ENCODE peak calls at places on chromosomes 5 and 9, in ten cellular contexts. K is heart left ventricle; U is psoas muscle; G is iPS DF 6.9; N is CD4-positive, CD25-positive, alpha-beta regulatory T cell; W is GM23248; X is colonic mucosa; Q is right lobe of liver; Y is GM23338; H is mesendoderm. F is an unnamed sample.

GRCh38 chr9:13915591-13916301 is 398.2 kb downstream of the NFIB start:
- DNase-seq in H (no peak), W (peak), N (no peak), G (no peak), Y (no peak), U (no peak), K (no peak), Q (no peak), X (no peak), F (no peak)

GRCh38 chr9:26746357-26747072 is 146.1 kb downstream of the CAAP1 start:
- DNase-seq in K (no peak), H (peak), Y (peak), Q (no peak), U (no peak), X (no peak), W (peak), G (peak), N (no peak), F (no peak)

GRCh38 chr5:172929371-172929838 is 29.8 kb upstream of the RPL26L1 start:
- DNase-seq in X (no peak), K (no peak), U (no peak), W (peak), Q (no peak), Y (no peak), H (no peak), G (no peak), N (no peak), F (no peak)

GRCh38 chr5:28543699-28544098 is 1505.3 kb upstream of the CDH9 start:
- DNase-seq in W (no peak), K (no peak), H (no peak), X (no peak), U (no peak), N (no peak), Q (no peak), G (no peak), Y (no peak), F (no peak)

GRCh38 chr9:16870606-16871357 is at the start of gene BNC2:
- DNase-seq in Y (peak), H (peak), U (peak), Q (no peak), W (peak), X (peak), K (peak), N (no peak), G (no peak), F (no peak)

GRCh38 chr9:18359335-18359734 is 114.6 kb upstream of the ADAMTSL1 start:
- DNase-seq in W (peak), Q (no peak), G (no peak), K (no peak), Y (no peak), X (no peak), N (no peak), U (no peak), H (no peak), F (no peak)

GRCh38 chr9:17611921-17612320 is 33.1 kb downstream of the SH3GL2 start:
- DNase-seq in G (no peak), Y (no peak), W (no peak), U (no peak), X (no peak), N (no peak), H (no peak), K (no peak), Q (no peak), F (no peak)

GRCh38 chr5:2896371-2897275 is 145.1 kb upstream of the IRX2 start:
- DNase-seq in G (no peak), Q (peak), Y (no peak), H (no peak), W (no peak), K (no peak), X (no peak), U (no peak), N (no peak), F (no peak)

GRCh38 chr9:94945191-94946144 is 219.0 kb downstream of the AOPEP start:
- DNase-seq in Y (no peak), X (no peak), G (no peak), N (no peak), W (peak), U (peak), K (peak), Q (no peak), H (peak), F (no peak)

GRCh38 chr5:5080790-5081189 is 59.3 kb upstream of the ADAMTS16 start:
- DNase-seq in K (no peak), W (no peak), X (no peak), H (no peak), Y (no peak), N (no peak), U (no peak), Q (no peak), G (no peak), F (no peak)

GRCh38 chr9:96612105-96612965 is 7.3 kb downstream of the CDC14B start:
- DNase-seq in W (peak), U (peak), H (peak), Y (peak), Q (peak), N (no peak), G (no peak), X (peak), K (peak), F (peak)

GRCh38 chr5:150660108-150660831 is 781 bp upstream of the MYOZ3 start:
- DNase-seq in G (no peak), H (no peak), Y (no peak), N (no peak), X (no peak), K (no peak), U (no peak), W (no peak), Q (peak), F (no peak)

GRCh38 chr5:72815580-72816296 is 723 bp upstream of the TNPO1 start:
- DNase-seq in Q (no peak), Y (no peak), G (no peak), W (no peak), H (no peak), X (no peak), N (no peak), U (no peak), K (no peak), F (no peak)

GRCh38 chr9:76365028-76365427 is 29.2 kb downstream of the RFK start:
- DNase-seq in H (peak), Q (no peak), G (no peak), U (no peak), K (no peak), N (no peak), W (peak), Y (peak), X (no peak), F (no peak)

GRCh38 chr5:34790087-34790486 is 48.9 kb upstream of the TTC23L start:
- DNase-seq in N (no peak), K (no peak), W (peak), U (no peak), Y (no peak), H (no peak), X (no peak), G (no peak), Q (no peak), F (no peak)

GRCh38 chr9:123302348-123303214 is 34.2 kb upstream of the STRBP start:
- DNase-seq in Q (no peak), G (no peak), U (no peak), H (no peak), N (no peak), K (no peak), X (no peak), Y (no peak), W (no peak), F (no peak)

GRCh38 chr5:32501071-32501470 is 56.5 kb upstream of the ZFR start:
- DNase-seq in K (no peak), U (no peak), G (no peak), Q (no peak), Y (peak), W (no peak), H (no peak), X (no peak), N (no peak), F (no peak)

GRCh38 chr5:135880278-135880677 is 15.4 kb downstream of the IL9 start:
- DNase-seq in H (peak), Y (peak), G (peak), K (no peak), W (peak), U (no peak), N (no peak), X (no peak), Q (no peak), F (no peak)

GRCh38 chr5:16776611-16777251 is 159.4 kb downstream of the MYO10 start:
- DNase-seq in K (peak), Y (peak), W (no peak), U (peak), X (no peak), Q (no peak), N (no peak), H (peak), G (no peak), F (no peak)

GRCh38 chr9:84331119-84331791 is 9.3 kb downstream of the SLC28A3 start:
- DNase-seq in Y (peak), G (no peak), H (peak), X (peak), N (no peak), Q (no peak), K (no peak), W (peak), U (no peak), F (no peak)

GRCh38 chr5:95930141-95930540 is 31.5 kb downstream of the ELL2 start:
- DNase-seq in H (no peak), Q (no peak), G (no peak), N (no peak), U (no peak), Y (no peak), X (no peak), K (no peak), W (no peak), F (no peak)

GRCh38 chr5:125137535-125137934 is 391.1 kb upstream of the ZNF608 start:
- DNase-seq in H (no peak), W (no peak), U (no peak), G (no peak), N (no peak), Y (no peak), K (no peak), X (no peak), Q (no peak), F (no peak)

GRCh38 chr5:141507387-141508091 is 18.7 kb downstream of the PCDHGC5 start:
- DNase-seq in G (no peak), U (peak), W (peak), N (no peak), Y (no peak), X (no peak), Q (no peak), H (no peak), K (peak), F (no peak)

GRCh38 chr5:145449794-145450193 is 385.3 kb downstream of the PRELID2 start:
- DNase-seq in H (no peak), Q (no peak), K (no peak), G (no peak), U (no peak), W (no peak), Y (no peak), N (no peak), X (no peak), F (no peak)

GRCh38 chr9:446074-446699 is 231.5 kb downstream of the DOCK8 start:
- DNase-seq in N (no peak), W (no peak), G (no peak), K (no peak), Q (no peak), U (no peak), Y (no peak), X (no peak), H (no peak), F (no peak)

GRCh38 chr5:514673-515072 is 9.6 kb downstream of the SLC9A3 start:
- DNase-seq in Y (no peak), W (no peak), H (no peak), X (peak), N (no peak), K (no peak), Q (no peak), U (no peak), G (no peak), F (no peak)

GRCh38 chr5:42555797-42556196 is 132.6 kb downstream of the GHR start:
- DNase-seq in U (no peak), H (peak), Q (peak), K (no peak), W (no peak), G (no peak), N (no peak), X (no peak), Y (no peak), F (no peak)

GRCh38 chr5:55304584-55304983 is 2.9 kb downstream of the DHX29 start:
- DNase-seq in X (no peak), Y (no peak), U (no peak), W (no peak), Q (no peak), N (no peak), K (no peak), G (no peak), H (no peak), F (no peak)

GRCh38 chr9:7368410-7369292 is 430.9 kb downstream of the DMAC1 start:
- DNase-seq in N (no peak), H (no peak), X (no peak), Q (no peak), U (no peak), W (peak), K (no peak), G (no peak), Y (no peak), F (no peak)

GRCh38 chr5:127697894-127698600 is 5.1 kb upstream of the CCDC192 start:
- DNase-seq in Q (no peak), H (no peak), G (no peak), U (no peak), X (no peak), Y (no peak), W (peak), N (no peak), K (no peak), F (no peak)

GRCh38 chr5:132053483-132053882 is 7.0 kb upstream of the IL3 start:
- DNase-seq in X (no peak), G (no peak), Y (no peak), N (no peak), K (no peak), Q (no peak), W (no peak), U (no peak), H (no peak), F (no peak)

GRCh38 chr5:169577966-169578365 is 5.6 kb upstream of the SPDL1 start:
- DNase-seq in W (peak), K (no peak), U (no peak), H (no peak), Y (peak), G (no peak), X (no peak), N (no peak), Q (no peak), F (no peak)

GRCh38 chr5:38104497-38105230 is 153.7 kb upstream of the EGFLAM start:
- DNase-seq in Q (no peak), H (peak), X (no peak), Y (peak), U (no peak), G (peak), K (no peak), W (no peak), N (no peak), F (no peak)

GRCh38 chr5:173835131-173835530 is 53.0 kb upstream of the CPEB4 start:
- DNase-seq in G (no peak), K (no peak), W (no peak), Q (no peak), H (no peak), Y (no peak), U (no peak), X (no peak), N (no peak), F (peak)

GRCh38 chr5:158869092-158869491 is 230.6 kb downstream of the EBF1 start:
- DNase-seq in Y (peak), U (no peak), K (no peak), H (peak), W (no peak), G (no peak), X (no peak), N (no peak), Q (no peak), F (no peak)

GRCh38 chr9:83219154-83219923 is 156.4 kb upstream of the RASEF start:
- DNase-seq in W (peak), Q (peak), Y (peak), N (no peak), G (no peak), U (peak), H (peak), X (peak), K (peak), F (peak)

GRCh38 chr9:83219924-83220438 is 157.0 kb upstream of the RASEF start:
- DNase-seq in Q (no peak), K (no peak), U (no peak), N (no peak), Y (peak), X (no peak), W (no peak), H (no peak), G (no peak), F (no peak)

GRCh38 chr9:83220737-83221136 is 157.8 kb upstream of the RASEF start:
- DNase-seq in X (no peak), Q (no peak), N (no peak), G (no peak), K (no peak), U (no peak), W (peak), Y (no peak), H (no peak), F (no peak)

GRCh38 chr9:83218411-83219090 is 155.6 kb upstream of the RASEF start:
- DNase-seq in U (no peak), Y (no peak), N (no peak), H (no peak), W (no peak), K (no peak), G (no peak), Q (no peak), X (no peak), F (no peak)
- H3K4me3 ChIP-seq in U (peak), Y (peak), N (no peak), H (no peak), W (peak), K (peak), G (no peak), Q (no peak), X (peak), F (peak)

GRCh38 chr9:4147476-4148214 is 152.2 kb downstream of the GLIS3 start:
- DNase-seq in X (peak), N (no peak), W (no peak), K (no peak), Q (no peak), U (no peak), H (peak), G (no peak), Y (peak), F (no peak)
- H3K27ac ChIP-seq in X (peak), N (no peak), W (no peak), K (no peak), Q (peak), U (no peak), H (no peak), G (no peak), Y (no peak), F (no peak)

GRCh38 chr5:149348463-149348862 is 3.2 kb downstream of the GRPEL2 start:
- DNase-seq in Q (no peak), W (no peak), Y (no peak), K (no peak), H (no peak), X (no peak), U (no peak), G (no peak), N (no peak), F (no peak)
- H3K4me3 ChIP-seq in Q (no peak), W (no peak), Y (no peak), K (no peak), H (no peak), X (no peak), U (no peak), G (no peak), N (peak), F (no peak)

GRCh38 chr9:134560206-134560605 is 81.4 kb upstream of the COL5A1 start:
- DNase-seq in K (no peak), Y (no peak), Q (peak), W (no peak), X (no peak), N (no peak), H (no peak), G (no peak), U (no peak), F (no peak)

GRCh38 chr9:134560654-134561053 is 80.9 kb upstream of the COL5A1 start:
- DNase-seq in Y (no peak), X (no peak), U (no peak), W (no peak), H (no peak), N (no peak), K (no peak), G (no peak), Q (peak), F (no peak)

GRCh38 chr9:134563397-134563796 is 78.2 kb upstream of the COL5A1 start:
- DNase-seq in G (no peak), U (no peak), W (no peak), X (no peak), K (no peak), N (no peak), Q (peak), Y (no peak), H (no peak), F (no peak)

GRCh38 chr9:134562146-134562753 is 79.4 kb upstream of the COL5A1 start:
- DNase-seq in Q (no peak), G (no peak), W (peak), N (no peak), Y (no peak), U (no peak), H (no peak), K (no peak), X (no peak), F (no peak)

GRCh38 chr9:134561427-134562145 is 80.0 kb upstream of the COL5A1 start:
- DNase-seq in N (no peak), G (no peak), X (no peak), W (no peak), Y (no peak), H (no peak), Q (peak), K (no peak), U (no peak), F (no peak)
- H3K27ac ChIP-seq in N (no peak), G (no peak), X (no peak), W (no peak), Y (no peak), H (no peak), Q (no peak), K (no peak), U (no peak), F (no peak)

DNA sequence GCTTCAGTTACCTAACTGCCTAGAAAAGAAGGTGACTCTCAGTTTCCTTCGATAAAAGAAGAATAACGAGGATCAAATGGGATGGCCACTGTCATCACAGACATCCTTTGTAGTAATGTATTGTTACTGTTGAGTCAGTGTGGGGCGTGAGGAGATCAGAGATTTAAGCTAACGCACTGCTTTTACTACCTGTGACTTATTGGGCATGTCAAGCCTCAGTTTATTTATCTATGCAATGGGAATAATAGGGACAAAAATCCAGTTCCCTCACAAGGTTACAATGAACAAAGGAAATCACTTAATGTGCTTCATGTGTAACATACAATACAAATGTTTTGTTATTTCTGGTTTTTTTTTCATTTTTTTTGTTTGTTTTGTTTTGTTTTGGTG is 255 bp upstream of the TRPM6 start:
- DNase-seq in N (no peak), W (no peak), Q (no peak), Y (no peak), G (no peak), K (no peak), U (no peak), X (no peak), H (no peak), F (no peak)
- H3K4me3 ChIP-seq in N (no peak), W (no peak), Q (peak), Y (peak), G (peak), K (peak), U (peak), X (peak), H (no peak), F (no peak)

GRCh38 chr5:149605998-149606721 is 24.9 kb downstream of the ARHGEF37 start:
- DNase-seq in N (no peak), H (no peak), G (no peak), U (peak), K (peak), Q (no peak), W (peak), X (peak), Y (no peak), F (no peak)
- H3K27ac ChIP-seq in N (no peak), H (no peak), G (no peak), U (peak), K (no peak), Q (no peak), W (peak), X (peak), Y (no peak), F (no peak)

GRCh38 chr9:131043097-131043496 is 34.1 kb downstream of the LAMC3 start:
- DNase-seq in X (no peak), U (no peak), K (no peak), H (peak), W (no peak), G (no peak), N (no peak), Q (no peak), Y (no peak), F (no peak)
- H3K4me3 ChIP-seq in X (no peak), U (no peak), K (no peak), H (no peak), W (no peak), G (no peak), N (no peak), Q (no peak), Y (no peak), F (no peak)